ENCODE peak calls at places on chromosomes 13 and 19, in five cellular contexts. One of them, this sample, is unnamed.

GRCh38 chr19:51325161-51325979 is 13.9 kb downstream of the IGLON5 start:
- DNase-seq in lower leg skin: no peak
- DNase-seq in uterus: no peak
- DNase-seq in body of pancreas: no peak
- DNase-seq in IMR-90: no peak
- DNase-seq in this sample: no peak

GRCh38 chr13:108270442-108270841 is 924 bp downstream of the TNFSF13B start:
- DNase-seq in uterus: no peak
- DNase-seq in body of pancreas: no peak
- DNase-seq in lower leg skin: no peak
- DNase-seq in IMR-90: no peak
- DNase-seq in this sample: no peak

GRCh38 chr13:32225494-32225931 is 89.7 kb downstream of the ZAR1L start:
- DNase-seq in IMR-90: peak
- DNase-seq in lower leg skin: no peak
- DNase-seq in body of pancreas: no peak
- DNase-seq in uterus: no peak
- DNase-seq in this sample: no peak

GRCh38 chr19:45442927-45443461 is 19.3 kb upstream of the ERCC1 start:
- DNase-seq in IMR-90: peak
- DNase-seq in uterus: peak
- DNase-seq in body of pancreas: no peak
- DNase-seq in lower leg skin: peak
- DNase-seq in this sample: no peak

GRCh38 chr13:99984463-99985242 is 3.1 kb downstream of the ZIC2 start:
- DNase-seq in body of pancreas: no peak
- DNase-seq in uterus: no peak
- DNase-seq in IMR-90: no peak
- DNase-seq in lower leg skin: no peak
- DNase-seq in this sample: no peak

GRCh38 chr13:32125746-32126145 is 94.2 kb downstream of the FRY start:
- DNase-seq in body of pancreas: no peak
- DNase-seq in uterus: no peak
- DNase-seq in lower leg skin: no peak
- DNase-seq in IMR-90: no peak
- DNase-seq in this sample: no peak

GRCh38 chr13:26585136-26585535 is 27.7 kb downstream of the WASF3 start:
- DNase-seq in lower leg skin: no peak
- DNase-seq in body of pancreas: no peak
- DNase-seq in uterus: no peak
- DNase-seq in IMR-90: peak
- DNase-seq in this sample: no peak

GRCh38 chr19:13963603-13964105 is 11.3 kb downstream of the DCAF15 start:
- DNase-seq in lower leg skin: no peak
- DNase-seq in uterus: no peak
- DNase-seq in body of pancreas: no peak
- DNase-seq in IMR-90: no peak
- DNase-seq in this sample: no peak

GRCh38 chr19:44111910-44112463 is 1.2 kb upstream of the ZNF225 start:
- DNase-seq in IMR-90: peak
- DNase-seq in lower leg skin: no peak
- DNase-seq in body of pancreas: no peak
- DNase-seq in uterus: no peak
- DNase-seq in this sample: no peak

GRCh38 chr19:44113138-44113783 is at the start of gene ZNF225:
- DNase-seq in uterus: peak
- DNase-seq in lower leg skin: peak
- DNase-seq in body of pancreas: peak
- DNase-seq in IMR-90: peak
- DNase-seq in this sample: peak

GRCh38 chr19:44112802-44113137 is 429 bp upstream of the ZNF225 start:
- DNase-seq in IMR-90: no peak
- DNase-seq in lower leg skin: no peak
- DNase-seq in uterus: no peak
- DNase-seq in body of pancreas: no peak
- DNase-seq in this sample: no peak

GRCh38 chr19:44107751-44108150 is 5.4 kb upstream of the ZNF225 start:
- DNase-seq in body of pancreas: no peak
- DNase-seq in IMR-90: no peak
- DNase-seq in lower leg skin: no peak
- DNase-seq in uterus: no peak
- DNase-seq in this sample: no peak

GRCh38 chr19:44109458-44109857 is 3.7 kb upstream of the ZNF225 start:
- DNase-seq in body of pancreas: no peak
- DNase-seq in lower leg skin: no peak
- DNase-seq in IMR-90: no peak
- DNase-seq in uterus: no peak
- DNase-seq in this sample: no peak
- TF ChIP-seq CTCF in body of pancreas: no peak
- TF ChIP-seq CTCF in lower leg skin: no peak
- TF ChIP-seq CTCF in IMR-90: no peak
- TF ChIP-seq CTCF in uterus: no peak
- TF ChIP-seq CTCF in this sample: no peak

DNA sequence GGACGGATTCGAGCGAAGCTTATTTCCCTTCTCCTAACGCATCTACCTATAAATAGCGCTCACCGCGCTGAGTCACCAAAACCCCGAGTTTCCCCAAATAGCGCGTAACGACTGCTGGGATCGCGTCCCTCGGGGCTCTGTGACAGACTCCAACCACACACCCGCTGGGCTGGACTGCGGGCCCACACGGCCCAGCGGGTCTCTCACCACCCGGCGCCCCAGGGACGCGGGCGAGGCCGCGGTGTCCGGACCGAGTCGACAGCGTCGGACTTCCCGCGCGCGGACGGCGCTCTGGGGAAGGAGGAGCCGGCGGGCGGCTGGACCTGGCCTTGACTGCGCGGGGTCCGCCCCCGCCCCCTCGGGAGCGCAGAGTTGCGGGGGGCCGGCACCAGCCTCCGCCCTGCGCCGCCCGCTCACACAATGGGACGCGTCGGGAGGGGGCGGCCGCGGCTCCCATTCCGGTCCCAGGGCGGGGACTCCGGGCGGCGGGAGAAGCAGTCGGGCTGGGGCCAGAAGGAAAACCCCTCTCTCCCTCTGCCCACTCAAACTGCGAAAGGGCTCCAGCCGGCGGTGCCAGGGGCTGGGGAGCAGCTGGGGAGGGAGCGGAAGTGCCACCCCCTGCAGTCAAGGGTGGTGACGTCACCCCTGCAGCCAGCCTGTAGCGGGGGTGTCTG is 108.8 kb downstream of the KCNRG start:
- DNase-seq in uterus: peak
- DNase-seq in lower leg skin: peak
- DNase-seq in body of pancreas: peak
- DNase-seq in IMR-90: peak
- DNase-seq in this sample: peak
- TF ChIP-seq POLR2A in uterus: peak
- TF ChIP-seq POLR2A in lower leg skin: peak
- TF ChIP-seq POLR2A in body of pancreas: peak
- TF ChIP-seq POLR2A in IMR-90: peak
- TF ChIP-seq POLR2A in this sample: peak

GRCh38 chr19:1080360-1081161 is 13.6 kb downstream of the ARHGAP45 start:
- DNase-seq in lower leg skin: no peak
- DNase-seq in IMR-90: no peak
- DNase-seq in uterus: no peak
- DNase-seq in body of pancreas: no peak
- DNase-seq in this sample: no peak

GRCh38 chr19:1082928-1083816 is 12.0 kb downstream of the POLR2E start:
- DNase-seq in IMR-90: no peak
- DNase-seq in body of pancreas: no peak
- DNase-seq in uterus: no peak
- DNase-seq in lower leg skin: no peak
- DNase-seq in this sample: no peak

GRCh38 chr19:1081301-1082164 is 13.6 kb downstream of the POLR2E start:
- DNase-seq in lower leg skin: no peak
- DNase-seq in uterus: no peak
- DNase-seq in body of pancreas: peak
- DNase-seq in IMR-90: no peak
- DNase-seq in this sample: no peak

GRCh38 chr19:1084024-1084868 is 10.9 kb downstream of the POLR2E start:
- DNase-seq in uterus: no peak
- DNase-seq in body of pancreas: peak
- DNase-seq in lower leg skin: no peak
- DNase-seq in IMR-90: no peak
- DNase-seq in this sample: no peak

DNA sequence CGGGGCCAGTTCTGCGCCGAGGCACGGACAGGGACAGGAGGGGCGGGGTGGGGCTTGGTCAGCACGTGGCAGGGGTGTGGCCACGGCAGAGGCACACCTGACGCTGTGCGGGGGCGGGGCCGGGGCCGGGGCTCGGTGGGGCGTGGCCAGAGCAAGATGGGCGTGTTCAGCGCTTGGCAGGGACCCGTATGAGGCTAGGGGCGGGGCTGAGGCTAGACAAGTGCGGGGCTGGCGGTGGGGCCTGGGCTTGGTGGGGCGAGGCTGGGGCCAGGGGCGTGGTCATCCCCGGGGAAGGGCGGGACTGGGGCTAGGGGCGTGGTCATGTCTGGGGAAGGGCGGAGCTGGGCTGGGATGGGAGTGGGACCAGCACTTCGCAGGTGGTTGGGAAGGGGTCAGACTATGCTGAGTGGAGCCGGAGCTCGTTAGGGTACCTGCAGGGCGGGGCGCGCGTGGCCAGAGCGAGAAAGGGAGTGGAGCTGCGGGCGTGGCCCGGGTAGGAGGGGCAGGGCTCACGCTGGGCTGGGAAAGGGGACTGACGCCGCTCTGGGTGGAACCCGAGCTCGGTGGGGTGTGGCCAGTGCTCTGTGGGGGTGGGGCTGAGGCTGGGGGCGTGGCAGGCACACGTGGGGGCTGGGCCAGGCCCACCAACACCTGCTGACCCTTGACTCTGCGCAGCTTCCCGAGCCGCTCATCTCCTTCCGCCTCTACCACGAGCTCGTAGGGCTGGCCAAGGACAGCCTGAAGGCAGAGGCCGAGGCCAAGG is 12.8 kb downstream of the POLR2E start:
- DNase-seq in IMR-90: no peak
- DNase-seq in uterus: no peak
- DNase-seq in lower leg skin: peak
- DNase-seq in body of pancreas: peak
- DNase-seq in this sample: no peak
- H3K4me3 ChIP-seq in IMR-90: peak
- H3K4me3 ChIP-seq in uterus: no peak
- H3K4me3 ChIP-seq in lower leg skin: no peak
- H3K4me3 ChIP-seq in body of pancreas: peak
- H3K4me3 ChIP-seq in this sample: peak

GRCh38 chr19:2329528-2329927 is 1.0 kb downstream of the SPPL2B start:
- DNase-seq in lower leg skin: no peak
- DNase-seq in IMR-90: no peak
- DNase-seq in uterus: no peak
- DNase-seq in body of pancreas: no peak
- DNase-seq in this sample: no peak
- TF ChIP-seq CTCF in lower leg skin: no peak
- TF ChIP-seq CTCF in IMR-90: no peak
- TF ChIP-seq CTCF in uterus: no peak
- TF ChIP-seq CTCF in body of pancreas: no peak
- TF ChIP-seq CTCF in this sample: no peak

DNA sequence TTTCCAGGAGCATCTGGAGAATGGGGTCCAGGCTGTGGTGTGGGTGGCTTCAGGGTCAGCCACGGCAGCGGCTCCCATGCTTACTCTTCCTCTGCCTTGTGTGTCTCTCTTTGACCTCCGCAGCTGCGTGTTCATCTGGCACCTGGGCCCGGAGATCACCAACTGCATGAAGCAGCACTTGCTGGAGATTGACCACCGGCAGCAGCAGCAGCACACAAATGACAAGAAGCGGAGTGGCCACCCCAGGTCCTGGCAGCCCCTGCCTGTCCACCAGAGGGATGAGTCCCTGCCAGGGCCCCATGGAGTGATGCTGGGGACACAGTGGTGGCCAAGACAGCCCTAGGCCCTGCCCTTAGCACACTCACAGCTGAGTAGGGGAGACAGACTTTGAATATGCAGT is 18.4 kb upstream of the OVOL3 start:
- DNase-seq in lower leg skin: no peak
- DNase-seq in IMR-90: no peak
- DNase-seq in body of pancreas: no peak
- DNase-seq in uterus: no peak
- DNase-seq in this sample: no peak
- TF ChIP-seq POLR2A in lower leg skin: no peak
- TF ChIP-seq POLR2A in IMR-90: no peak
- TF ChIP-seq POLR2A in body of pancreas: no peak
- TF ChIP-seq POLR2A in uterus: no peak
- TF ChIP-seq POLR2A in this sample: no peak

GRCh38 chr19:33622809-33623511 is 1.2 kb downstream of the CHST8 start:
- DNase-seq in uterus: no peak
- DNase-seq in lower leg skin: no peak
- DNase-seq in IMR-90: no peak
- DNase-seq in body of pancreas: peak
- DNase-seq in this sample: no peak
- H3K4me3 ChIP-seq in uterus: no peak
- H3K4me3 ChIP-seq in lower leg skin: no peak
- H3K4me3 ChIP-seq in IMR-90: no peak
- H3K4me3 ChIP-seq in body of pancreas: no peak
- H3K4me3 ChIP-seq in this sample: peak

DNA sequence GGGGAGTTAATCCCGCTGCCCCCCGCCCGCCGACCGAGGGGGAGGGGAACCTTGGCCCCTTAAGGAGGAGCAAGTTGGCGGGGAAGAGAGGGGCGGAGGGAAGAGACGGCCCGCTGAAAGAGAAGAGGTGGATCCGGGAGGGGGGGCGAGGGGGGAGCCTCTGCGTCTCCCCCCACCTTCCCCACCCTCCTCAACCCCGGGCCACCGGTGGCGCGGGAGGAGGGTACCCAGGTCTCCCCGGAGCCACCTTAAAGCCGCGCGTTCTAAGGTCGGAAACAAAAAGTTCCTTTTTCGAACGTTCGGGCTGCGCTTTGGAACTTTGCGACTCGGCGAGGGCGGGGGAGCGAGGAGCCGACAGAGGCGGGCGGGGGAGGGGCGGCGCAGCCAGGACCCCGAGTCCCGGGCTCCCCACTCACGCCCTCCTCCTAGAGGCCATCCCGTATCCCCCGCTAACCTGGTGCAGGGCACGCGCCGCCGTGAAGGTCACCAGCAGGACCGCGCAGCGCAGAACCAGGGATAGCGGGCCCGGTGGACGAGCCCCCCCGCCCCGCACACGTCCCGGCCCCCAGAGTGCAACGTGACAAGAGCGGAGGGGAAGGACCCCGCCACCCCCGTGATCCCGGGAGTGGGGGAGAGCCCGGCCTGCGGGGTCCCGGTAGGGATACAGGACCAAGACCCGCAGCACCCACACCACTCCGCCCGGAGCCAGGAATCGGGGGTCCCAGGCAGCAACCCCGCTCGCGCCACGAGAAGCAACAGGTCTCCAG is 662 bp downstream of the ERF start:
- DNase-seq in uterus: peak
- DNase-seq in IMR-90: peak
- DNase-seq in lower leg skin: peak
- DNase-seq in body of pancreas: peak
- DNase-seq in this sample: no peak
- TF ChIP-seq CTCF in uterus: no peak
- TF ChIP-seq CTCF in IMR-90: no peak
- TF ChIP-seq CTCF in lower leg skin: no peak
- TF ChIP-seq CTCF in body of pancreas: no peak
- TF ChIP-seq CTCF in this sample: no peak

GRCh38 chr19:10744848-10745293 is 27.0 kb downstream of the DNM2 start:
- DNase-seq in IMR-90: no peak
- DNase-seq in lower leg skin: no peak
- DNase-seq in uterus: no peak
- DNase-seq in body of pancreas: no peak
- DNase-seq in this sample: no peak
- TF ChIP-seq POLR2A in IMR-90: no peak
- TF ChIP-seq POLR2A in lower leg skin: no peak
- TF ChIP-seq POLR2A in uterus: no peak
- TF ChIP-seq POLR2A in body of pancreas: no peak
- TF ChIP-seq POLR2A in this sample: no peak

This sample was measured in esophagus squamous epithelium.